ENCODE peak calls at places on chromosomes 16 and 17, in seven cellular contexts. M, C, S, W, X, Z and D are unnamed samples.

GRCh38 chr17:35372846-35373531 is 432 bp downstream of the SLFN11 start:
- DNase-seq in W (peak), C (peak), X (no peak), Z (peak), S (peak), M (no peak), D (no peak)

GRCh38 chr16:84220851-84221250 is 19.0 kb downstream of the KCNG4 start:
- DNase-seq in X (no peak), M (no peak), W (no peak), S (no peak), Z (no peak), C (no peak), D (no peak)

GRCh38 chr16:81861503-81861902 is 82.4 kb downstream of the PLCG2 start:
- DNase-seq in M (no peak), Z (no peak), C (no peak), W (no peak), S (no peak), X (no peak), D (no peak)

GRCh38 chr17:82382933-82383255 is 11.3 kb downstream of the UTS2R start:
- DNase-seq in X (no peak), Z (peak), M (no peak), C (no peak), S (no peak), W (no peak), D (no peak)

GRCh38 chr16:81265658-81266451 is 27.4 kb downstream of the BCO1 start:
- DNase-seq in X (peak), M (no peak), W (peak), S (peak), Z (peak), C (no peak), D (no peak)

GRCh38 chr16:78437352-78437968 is 338.0 kb downstream of the WWOX start:
- DNase-seq in Z (no peak), M (no peak), C (no peak), X (no peak), W (no peak), S (no peak), D (peak)

GRCh38 chr17:81429353-81429774 is 34.1 kb downstream of the BAHCC1 start:
- DNase-seq in M (no peak), Z (peak), W (peak), X (peak), C (no peak), S (peak), D (no peak)

GRCh38 chr16:82152641-82153094 is 17.4 kb downstream of the MPHOSPH6 start:
- DNase-seq in Z (no peak), S (peak), C (no peak), M (no peak), X (no peak), W (no peak), D (no peak)

GRCh38 chr16:4309833-4310266 is 6.0 kb upstream of the GLIS2 start:
- DNase-seq in X (no peak), S (no peak), M (no peak), W (peak), C (peak), Z (peak), D (no peak)

GRCh38 chr16:83588070-83588469 is 219.7 kb upstream of the HSBP1 start:
- DNase-seq in M (no peak), Z (no peak), W (no peak), X (no peak), C (no peak), S (no peak), D (no peak)

GRCh38 chr16:57304169-57305061 is 19.9 kb upstream of the PLLP start:
- DNase-seq in C (peak), Z (peak), S (no peak), W (no peak), X (no peak), M (no peak), D (no peak)

GRCh38 chr16:87383522-87384161 is at the start of gene FBXO31:
- DNase-seq in W (peak), C (peak), X (peak), Z (peak), M (peak), S (peak), D (peak)

GRCh38 chr17:4362141-4362540 is 4.3 kb downstream of the UBE2G1 start:
- DNase-seq in S (no peak), M (no peak), C (no peak), X (no peak), W (no peak), Z (no peak), D (no peak)

GRCh38 chr16:57299009-57299718 is 14.7 kb upstream of the PLLP start:
- DNase-seq in Z (peak), W (no peak), S (no peak), X (peak), M (no peak), C (no peak), D (peak)

DNA sequence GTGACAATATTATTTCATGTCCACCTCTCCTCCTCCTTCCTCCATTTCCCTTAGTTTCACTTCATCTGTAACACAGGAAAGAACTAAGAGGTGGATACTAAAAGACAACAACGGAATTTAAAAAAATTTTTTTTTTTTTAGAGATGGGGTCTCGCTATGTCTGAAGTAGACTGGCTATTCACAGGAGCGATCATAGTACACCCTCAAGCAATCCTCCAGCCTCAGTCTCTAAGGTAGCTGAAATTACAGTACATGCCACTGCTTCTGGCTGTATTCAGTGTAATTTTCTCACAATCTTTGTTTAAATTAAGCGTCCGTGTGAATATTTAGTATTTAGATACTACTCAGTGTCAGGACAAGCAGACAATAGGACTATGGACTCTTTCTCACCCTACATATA is 35.6 kb downstream of the FBXL20 start:
- DNase-seq in X (no peak), M (no peak), C (no peak), S (no peak), Z (no peak), W (no peak), D (no peak)
- H3K27ac ChIP-seq in X (peak), M (peak), C (no peak), S (no peak), Z (no peak), W (no peak), D (no peak)

DNA sequence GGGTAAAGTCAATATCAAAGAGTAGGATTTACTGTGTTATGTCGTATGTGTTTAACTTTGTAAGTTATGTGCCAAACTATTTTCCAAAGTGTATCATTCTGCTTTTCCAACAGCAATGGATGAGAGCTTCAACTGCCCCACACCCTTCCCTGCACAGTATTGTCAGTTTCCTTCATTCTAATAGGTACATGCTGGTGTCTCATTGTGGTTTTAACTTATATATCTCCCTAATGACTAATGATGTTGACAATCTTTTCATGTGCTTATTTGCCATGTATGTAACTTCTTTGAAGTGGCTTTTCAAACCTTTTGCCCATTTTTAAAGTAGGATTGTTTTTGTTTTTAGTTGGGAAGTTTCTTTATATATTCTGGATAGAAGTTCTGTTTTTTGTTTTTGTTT is 3.8 kb downstream of the DDX19B start:
- DNase-seq in C (no peak), S (no peak), W (no peak), M (no peak), X (no peak), Z (no peak), D (no peak)
- H3K4me3 ChIP-seq in C (no peak), S (no peak), W (no peak), M (no peak), X (no peak), Z (no peak), D (no peak)

GRCh38 chr17:61561354-61561753 is 29.7 kb downstream of the NACA2 start:
- DNase-seq in Z (no peak), C (no peak), S (no peak), X (no peak), M (no peak), W (no peak), D (no peak)

GRCh38 chr17:61554209-61554608 is 36.8 kb downstream of the NACA2 start:
- DNase-seq in S (no peak), Z (no peak), W (no peak), X (no peak), C (no peak), M (no peak), D (peak)

GRCh38 chr17:61560071-61560470 is 30.9 kb downstream of the NACA2 start:
- DNase-seq in W (no peak), M (no peak), S (no peak), C (no peak), Z (no peak), X (no peak), D (no peak)

GRCh38 chr17:61555127-61555531 is 35.9 kb downstream of the NACA2 start:
- DNase-seq in X (no peak), M (no peak), S (no peak), W (no peak), C (peak), Z (no peak), D (peak)

GRCh38 chr17:61556224-61557188 is 34.5 kb downstream of the NACA2 start:
- DNase-seq in Z (no peak), S (peak), M (no peak), W (no peak), X (no peak), C (no peak), D (no peak)
- TF ChIP-seq CTCF in Z (no peak), S (no peak), M (no peak), W (no peak), X (no peak), C (no peak), D (no peak)

DNA sequence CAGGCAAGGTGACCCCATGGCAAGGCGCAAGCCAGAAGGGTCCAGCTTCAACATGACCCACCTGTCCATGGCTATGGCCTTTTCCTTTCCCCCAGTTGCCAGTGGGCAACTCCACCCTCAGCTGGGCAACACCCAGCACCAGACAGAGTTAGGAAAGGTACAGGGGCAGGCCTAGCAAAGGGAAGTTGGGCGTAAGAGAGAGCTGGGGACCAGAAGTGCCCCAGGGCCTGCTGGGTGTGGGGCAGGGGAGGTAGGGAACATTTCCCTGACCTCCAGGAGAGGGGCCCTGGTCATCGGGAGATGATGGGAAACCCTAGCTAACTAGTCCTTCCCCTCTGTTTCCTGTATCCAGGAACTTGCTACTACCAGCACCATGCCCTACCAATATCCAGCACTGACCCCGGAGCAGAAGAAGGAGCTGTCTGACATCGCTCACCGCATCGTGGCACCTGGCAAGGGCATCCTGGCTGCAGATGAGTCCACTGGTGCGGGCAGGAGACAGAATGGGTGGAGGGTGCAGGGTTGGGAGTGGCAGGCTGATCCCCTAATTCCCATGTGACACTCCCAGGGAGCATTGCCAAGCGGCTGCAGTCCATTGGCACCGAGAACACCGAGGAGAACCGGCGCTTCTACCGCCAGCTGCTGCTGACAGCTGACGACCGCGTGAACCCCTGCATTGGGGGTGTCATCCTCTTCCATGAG is 1.5 kb downstream of the ALDOA start:
- DNase-seq in M (no peak), X (no peak), C (no peak), W (peak), Z (peak), S (no peak), D (no peak)
- H3K27ac ChIP-seq in M (peak), X (peak), C (peak), W (peak), Z (peak), S (peak), D (peak)

GRCh38 chr17:80159984-80160383 is 9.8 kb upstream of the CARD14 start:
- DNase-seq in C (no peak), S (no peak), X (no peak), W (no peak), Z (no peak), M (no peak), D (no peak)

GRCh38 chr17:80158846-80159245 is 11.0 kb upstream of the CARD14 start:
- DNase-seq in W (no peak), X (no peak), S (no peak), M (no peak), C (no peak), Z (no peak), D (no peak)

GRCh38 chr17:80164185-80164584 is 5.6 kb upstream of the CARD14 start:
- DNase-seq in M (no peak), W (no peak), C (no peak), Z (no peak), S (no peak), X (no peak), D (no peak)

GRCh38 chr17:80163315-80163714 is 6.5 kb upstream of the CARD14 start:
- DNase-seq in M (no peak), S (no peak), C (no peak), X (no peak), W (no peak), Z (no peak), D (no peak)

GRCh38 chr17:80160536-80160935 is 9.3 kb upstream of the CARD14 start:
- DNase-seq in Z (no peak), S (no peak), M (no peak), W (no peak), X (no peak), C (no peak), D (no peak)
- H3K4me3 ChIP-seq in Z (no peak), S (no peak), M (no peak), W (no peak), X (no peak), C (no peak), D (no peak)

GRCh38 chr17:40827746-40828453 is 5.5 kb upstream of the KRT10 start:
- DNase-seq in W (no peak), Z (no peak), X (no peak), M (no peak), S (no peak), C (no peak), D (no peak)

GRCh38 chr17:40821536-40821935 is 878 bp downstream of the KRT10 start:
- DNase-seq in C (no peak), Z (no peak), W (no peak), M (no peak), X (no peak), S (no peak), D (no peak)

GRCh38 chr17:40825596-40825995 is 3.2 kb upstream of the KRT10 start:
- DNase-seq in C (no peak), M (no peak), X (no peak), S (no peak), Z (no peak), W (no peak), D (no peak)

GRCh38 chr17:40822132-40822812 is at the start of gene KRT10:
- DNase-seq in X (no peak), M (no peak), S (no peak), W (no peak), C (no peak), Z (no peak), D (no peak)

DNA sequence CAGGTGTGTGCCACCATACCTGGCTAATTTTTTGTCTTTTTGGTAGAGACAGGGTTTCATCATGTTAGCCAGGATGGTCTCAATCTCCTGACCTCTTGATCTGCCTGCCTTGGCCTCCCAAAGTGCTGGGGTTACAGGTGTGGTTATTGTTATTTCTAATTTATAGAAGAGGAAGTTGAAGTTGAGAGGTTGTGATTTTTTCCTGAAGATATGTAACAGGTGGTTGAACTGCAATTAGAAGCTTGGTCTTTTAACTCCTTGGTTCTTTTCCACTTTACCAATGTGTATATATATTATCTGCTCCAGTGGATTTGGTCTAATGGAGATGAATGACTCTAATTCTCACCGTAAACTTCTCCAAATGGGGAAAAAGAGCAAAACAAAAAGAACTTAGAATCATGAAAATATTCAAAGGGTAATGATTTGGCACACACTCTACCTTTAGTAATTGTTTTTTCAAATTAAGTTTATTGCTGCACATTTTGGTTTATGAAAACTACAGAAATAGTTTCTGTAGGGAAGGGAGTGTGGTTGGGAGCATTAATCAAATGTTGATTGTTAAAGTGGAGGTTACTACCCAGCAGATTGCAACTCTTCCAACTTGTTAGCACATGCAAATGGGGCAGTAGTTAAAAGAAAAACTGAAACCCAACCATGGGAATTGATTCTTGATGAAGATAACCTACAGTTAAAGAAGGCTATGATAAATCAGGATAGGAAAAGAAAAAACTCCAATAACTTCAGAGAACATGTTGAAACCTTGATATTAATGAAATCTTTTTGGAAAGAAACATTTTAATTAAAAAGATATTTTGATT is 1.8 kb upstream of the KRT10 start:
- DNase-seq in W (no peak), C (no peak), S (no peak), M (no peak), X (no peak), Z (no peak), D (no peak)
- TF ChIP-seq CTCF in W (no peak), C (no peak), S (no peak), M (no peak), X (no peak), Z (no peak), D (no peak)

GRCh38 chr17:7885357-7886226 is 3.0 kb upstream of the CHD3 start:
- DNase-seq in S (peak), M (no peak), C (no peak), Z (peak), X (peak), W (peak), D (peak)
- H3K27ac ChIP-seq in S (peak), M (peak), C (peak), Z (peak), X (peak), W (peak), D (peak)

GRCh38 chr17:31008374-31009035 is 37.7 kb downstream of the RNF135 start:
- DNase-seq in X (peak), M (no peak), W (peak), Z (peak), C (no peak), S (peak), D (peak)

GRCh38 chr17:31002047-31002446 is 31.2 kb downstream of the RNF135 start:
- DNase-seq in X (no peak), S (no peak), M (no peak), W (no peak), Z (no peak), C (no peak), D (no peak)

GRCh38 chr17:31004160-31004559 is 33.3 kb downstream of the RNF135 start:
- DNase-seq in W (no peak), X (no peak), Z (no peak), C (no peak), M (no peak), S (no peak), D (no peak)

GRCh38 chr17:31003225-31003866 is 32.5 kb downstream of the RNF135 start:
- DNase-seq in Z (no peak), X (no peak), W (no peak), S (no peak), M (no peak), C (no peak), D (no peak)

DNA sequence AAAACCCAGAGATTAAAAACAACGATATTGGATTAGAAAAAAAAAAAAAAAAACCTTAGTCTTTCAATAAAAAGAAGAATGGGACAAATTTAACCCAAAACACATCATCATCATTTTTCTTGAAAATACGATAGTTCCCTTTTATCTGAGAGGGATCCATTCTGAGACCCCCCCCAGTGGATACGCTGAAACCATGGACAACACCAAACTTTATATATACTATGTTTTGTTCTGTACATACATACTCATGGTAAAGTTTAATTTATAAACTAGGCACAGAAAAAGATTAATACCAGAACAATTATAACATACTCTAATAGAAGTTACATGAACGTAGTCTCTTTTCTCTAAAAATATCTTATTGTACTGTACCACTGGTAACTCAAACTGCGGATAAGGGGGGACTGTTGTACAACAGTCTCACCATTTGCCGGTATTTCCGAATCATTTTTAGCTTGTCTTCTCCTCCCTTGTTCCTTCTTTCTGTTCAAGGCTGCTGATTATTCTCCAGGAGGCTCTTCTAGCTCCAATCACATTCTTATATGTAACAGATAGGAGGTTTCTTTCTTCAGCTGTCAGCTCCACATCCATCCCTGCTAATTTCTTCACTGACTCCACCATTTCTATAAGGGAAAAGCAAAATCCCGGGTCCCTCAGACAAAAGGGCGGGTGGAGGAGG is 37.0 kb downstream of the RNF135 start:
- DNase-seq in S (no peak), M (no peak), C (no peak), Z (no peak), X (no peak), W (no peak), D (no peak)
- H3K4me3 ChIP-seq in S (peak), M (peak), C (no peak), Z (peak), X (peak), W (peak), D (peak)